ENCODE peak calls at places on chromosome 20, in seven cellular contexts. O is astrocyte; W is RWPE2; B is CD8-positive, alpha-beta T cell; X is PC-9; C is MM.1S; M is HCT116. A is an unnamed sample. For H3K4me1, the result is how much of the 10 kb centered on the place peaks cover.

GRCh38 chr20:48049171-48049570 is 263.9 kb upstream of the SULF2 start:
- DNase-seq in B (no peak), C (no peak), M (no peak), W (no peak), O (no peak), X (no peak), A (no peak)

GRCh38 chr20:13029687-13030510 is 21.1 kb downstream of the SPTLC3 start:
- DNase-seq in O (peak), X (peak), W (peak), M (peak), B (no peak), C (no peak), A (no peak)

GRCh38 chr20:13336308-13337089 is 115.4 kb downstream of the ISM1 start:
- DNase-seq in W (no peak), M (no peak), C (no peak), B (no peak), X (no peak), O (no peak), A (no peak)

GRCh38 chr20:13777171-13777601 is 7.5 kb downstream of the ESF1 start:
- DNase-seq in O (peak), W (no peak), C (no peak), X (no peak), B (no peak), M (peak), A (no peak)

GRCh38 chr20:2151805-2152727 is 50.4 kb downstream of the STK35 start:
- DNase-seq in B (no peak), C (no peak), M (no peak), O (peak), X (peak), W (no peak), A (peak)

GRCh38 chr20:61387204-61387958 is 135.3 kb downstream of the CDH4 start:
- DNase-seq in B (no peak), C (no peak), X (no peak), W (peak), M (no peak), O (peak), A (peak)

GRCh38 chr20:370151-370600 is 10.4 kb upstream of the TRIB3 start:
- DNase-seq in B (no peak), X (peak), O (no peak), C (no peak), M (no peak), W (no peak), A (no peak)

GRCh38 chr20:20211988-20212518 is 155.9 kb upstream of the INSM1 start:
- DNase-seq in B (no peak), C (no peak), O (no peak), X (no peak), M (no peak), W (no peak), A (no peak)

GRCh38 chr20:53278555-53278954 is 306.4 kb downstream of the TSHZ2 start:
- DNase-seq in O (no peak), W (no peak), C (no peak), X (no peak), M (no peak), B (no peak), A (no peak)

GRCh38 chr20:31517373-31517772 is 3.1 kb downstream of the HM13 start:
- DNase-seq in M (peak), O (peak), B (no peak), C (no peak), X (peak), W (no peak), A (peak)

GRCh38 chr20:1813101-1813529 is 82.1 kb upstream of the SIRPA start:
- DNase-seq in C (no peak), O (peak), B (no peak), M (no peak), W (no peak), X (peak), A (no peak)

GRCh38 chr20:9215539-9215938 is 146.7 kb downstream of the PLCB4 start:
- DNase-seq in C (no peak), M (peak), B (no peak), X (no peak), O (no peak), W (no peak), A (no peak)

GRCh38 chr20:39888310-39888709 is 800.7 kb downstream of the MAFB start:
- DNase-seq in B (no peak), M (no peak), W (no peak), C (no peak), O (no peak), X (no peak), A (no peak)

GRCh38 chr20:62266851-62267250 is 28.5 kb downstream of the OSBPL2 start:
- DNase-seq in C (no peak), X (no peak), O (no peak), W (no peak), M (no peak), B (no peak), A (no peak)

GRCh38 chr20:61575151-61575937 is 323.3 kb downstream of the CDH4 start:
- DNase-seq in W (no peak), C (no peak), X (no peak), M (no peak), O (no peak), B (no peak), A (no peak)

GRCh38 chr20:19758888-19759331 is 852 bp downstream of the RIN2 start:
- DNase-seq in C (no peak), X (peak), B (no peak), O (peak), W (no peak), M (no peak), A (no peak)

GRCh38 chr20:31833130-31833930 is 12.1 kb downstream of the FOXS1 start:
- DNase-seq in B (peak), X (no peak), O (no peak), M (peak), W (peak), C (peak), A (peak)

GRCh38 chr20:47453167-47453782 is 48.4 kb upstream of the NCOA3 start:
- DNase-seq in W (peak), B (no peak), O (peak), X (peak), C (peak), M (peak), A (no peak)

GRCh38 chr20:17565164-17565845 is 4.6 kb upstream of the DSTN start:
- DNase-seq in W (no peak), C (no peak), O (peak), B (no peak), X (peak), M (no peak), A (no peak)

GRCh38 chr20:46494077-46494476 is 19.3 kb downstream of the ZNF334 start:
- DNase-seq in M (no peak), X (no peak), O (no peak), B (no peak), C (no peak), W (no peak), A (no peak)

GRCh38 chr20:2762578-2763131 is 37.8 kb downstream of the CPXM1 start:
- DNase-seq in W (no peak), O (no peak), B (no peak), X (no peak), C (no peak), M (no peak), A (no peak)

GRCh38 chr20:50263831-50264230 is 73.2 kb downstream of the CEBPB start:
- DNase-seq in X (no peak), C (no peak), W (no peak), M (no peak), B (no peak), O (no peak), A (no peak)

DNA sequence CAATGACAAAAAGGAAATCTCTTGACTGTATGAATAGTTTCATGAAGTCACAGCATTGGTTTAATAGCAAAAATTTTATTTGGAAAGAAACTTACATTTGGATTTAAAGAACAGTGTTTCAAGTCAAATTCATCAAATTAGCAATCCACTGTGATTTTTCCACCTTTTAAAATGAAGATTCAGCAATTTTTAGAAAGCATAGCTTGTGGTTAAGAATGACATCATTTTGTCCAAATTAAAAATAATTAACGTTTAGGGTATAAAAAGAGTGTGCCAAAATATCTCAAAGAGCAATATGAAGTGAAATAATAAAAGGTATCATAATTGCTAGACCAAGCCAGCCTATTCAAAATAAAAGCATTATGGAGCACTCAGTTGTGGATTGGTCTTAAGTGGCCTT is 114.6 kb downstream of the PAX1 start:
- DNase-seq in X (no peak), B (no peak), C (no peak), M (no peak), O (no peak), W (no peak), A (no peak)
- TF ChIP-seq CTCF in X (no peak), B (no peak), C (no peak), M (no peak), O (no peak), W (no peak), A (no peak)

GRCh38 chr20:35738410-35739179 is 3.5 kb downstream of the RBM39 start:
- DNase-seq in O (no peak), C (no peak), X (no peak), W (no peak), B (no peak), M (no peak), A (no peak)
- H3K4me1 ChIP-seq in O (under half), C (under half), X (under half), W (half or more), B (half or more), M (under half), A (under half)

GRCh38 chr20:36745927-36746659 is at the start of gene NDRG3:
- DNase-seq in C (peak), W (peak), B (peak), O (peak), M (peak), X (peak), A (peak)
- TF ChIP-seq CTCF in C (no peak), W (peak), B (no peak), O (no peak), M (no peak), X (no peak), A (no peak)

GRCh38 chr20:33673411-33674293 is 576 bp downstream of the NECAB3 start:
- DNase-seq in M (no peak), O (no peak), C (peak), X (no peak), W (peak), B (no peak), A (no peak)

GRCh38 chr20:33670715-33671499 is 3.3 kb downstream of the NECAB3 start:
- DNase-seq in X (no peak), M (no peak), C (peak), O (no peak), W (peak), B (no peak), A (no peak)

GRCh38 chr20:33671573-33672288 is 2.5 kb downstream of the NECAB3 start:
- DNase-seq in M (no peak), O (no peak), W (peak), X (no peak), C (peak), B (no peak), A (no peak)

GRCh38 chr20:33673115-33673410 is 1.2 kb downstream of the NECAB3 start:
- DNase-seq in M (no peak), B (no peak), X (no peak), W (peak), C (peak), O (no peak), A (no peak)

GRCh38 chr20:33672426-33673114 is 1.7 kb downstream of the NECAB3 start:
- DNase-seq in O (no peak), M (no peak), B (no peak), C (peak), W (peak), X (no peak), A (no peak)
- H3K4me1 ChIP-seq in O (under half), M (under half), B (under half), C (under half), W (under half), X (under half), A (under half)

GRCh38 chr20:64222851-64223525 is 32.6 kb upstream of the PCMTD2 start:
- DNase-seq in M (no peak), B (no peak), O (peak), W (no peak), X (no peak), C (no peak), A (no peak)

GRCh38 chr20:64224344-64225165 is 31.0 kb upstream of the PCMTD2 start:
- DNase-seq in W (no peak), C (no peak), B (no peak), O (peak), M (no peak), X (peak), A (no peak)

GRCh38 chr20:64222273-64222672 is 33.3 kb upstream of the PCMTD2 start:
- DNase-seq in W (peak), O (peak), C (no peak), B (no peak), M (no peak), X (peak), A (no peak)

GRCh38 chr20:64225166-64225595 is 30.4 kb upstream of the PCMTD2 start:
- DNase-seq in B (no peak), M (no peak), C (no peak), W (no peak), O (no peak), X (no peak), A (no peak)

DNA sequence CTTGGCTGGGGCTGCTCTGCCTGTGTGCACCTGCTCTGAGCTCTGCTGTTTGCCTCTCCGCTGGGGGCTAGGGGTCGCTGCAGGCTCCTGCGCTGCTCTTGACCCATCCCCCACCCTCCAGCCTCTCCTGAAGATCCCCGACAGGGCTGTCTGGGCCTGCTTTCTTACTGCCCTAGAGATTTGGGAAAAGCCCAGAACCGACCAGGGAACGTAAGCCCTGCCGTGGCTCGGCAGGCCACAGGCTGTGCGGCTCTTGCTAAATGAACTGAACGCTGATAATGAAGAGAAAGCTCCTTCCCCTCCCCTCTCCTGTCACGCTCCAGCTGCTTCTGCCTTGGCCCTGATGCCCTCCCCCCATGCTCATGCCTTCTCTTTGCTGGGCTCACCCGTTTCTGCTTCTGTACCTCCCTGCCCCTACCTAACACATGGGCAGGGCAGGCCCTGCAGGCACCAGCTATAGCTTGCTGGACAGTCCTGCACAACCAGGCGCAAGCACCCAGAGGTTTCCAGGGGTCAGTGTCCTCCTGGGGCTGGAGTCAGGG is 32.0 kb upstream of the PCMTD2 start:
- DNase-seq in B (no peak), X (no peak), M (no peak), O (peak), C (no peak), W (no peak), A (peak)
- TF ChIP-seq CTCF in B (no peak), X (no peak), M (no peak), O (peak), C (no peak), W (no peak), A (peak)

DNA sequence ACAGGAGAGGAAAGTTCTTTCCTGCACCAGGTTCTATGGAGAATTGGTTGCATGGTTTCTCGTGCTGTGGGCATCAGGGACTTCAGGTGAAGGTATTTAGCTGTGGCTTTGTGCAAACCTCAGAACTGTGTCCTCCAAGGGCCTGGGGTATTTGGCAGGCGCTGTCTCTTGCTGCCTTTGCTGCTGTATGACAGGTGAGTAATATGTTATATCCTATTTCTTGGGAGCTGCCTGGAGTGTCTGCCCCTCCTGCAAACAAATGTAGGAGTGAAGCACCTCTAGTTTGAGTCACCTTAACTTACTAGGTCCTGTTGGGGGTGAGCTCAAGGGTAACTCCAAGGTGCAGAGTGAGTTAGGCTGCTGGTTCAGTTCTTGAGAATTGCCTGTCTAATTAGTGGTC is 177.7 kb upstream of the RNF24 start:
- DNase-seq in C (no peak), O (no peak), W (no peak), B (no peak), X (peak), M (no peak), A (no peak)
- H3K4me1 ChIP-seq in C (under half), O (under half), W (under half), B (under half), X (under half), M (under half), A (under half)

DNA sequence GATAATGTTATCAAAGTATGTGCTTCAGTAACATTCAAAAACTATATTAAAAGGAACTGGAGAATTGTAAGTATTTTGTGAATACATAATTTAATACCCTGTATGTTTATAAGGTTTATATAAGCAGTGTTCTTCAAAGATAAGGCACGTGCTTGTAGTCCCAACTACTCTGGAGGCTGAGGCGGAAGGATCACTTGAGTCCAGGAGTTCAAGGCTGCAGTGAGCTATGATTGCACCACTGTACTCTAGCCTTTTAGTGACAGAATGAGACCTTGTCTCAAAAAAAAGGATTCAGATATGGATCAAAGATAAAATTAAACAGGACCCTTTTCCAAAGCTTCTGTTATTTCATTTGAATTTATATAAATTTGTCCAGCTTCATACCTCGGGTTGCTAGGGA is 17.2 kb downstream of the CSE1L start:
- DNase-seq in M (no peak), W (no peak), C (no peak), B (no peak), X (no peak), O (no peak), A (no peak)
- TF ChIP-seq CTCF in M (no peak), W (no peak), C (no peak), B (no peak), X (no peak), O (no peak), A (no peak)

DNA sequence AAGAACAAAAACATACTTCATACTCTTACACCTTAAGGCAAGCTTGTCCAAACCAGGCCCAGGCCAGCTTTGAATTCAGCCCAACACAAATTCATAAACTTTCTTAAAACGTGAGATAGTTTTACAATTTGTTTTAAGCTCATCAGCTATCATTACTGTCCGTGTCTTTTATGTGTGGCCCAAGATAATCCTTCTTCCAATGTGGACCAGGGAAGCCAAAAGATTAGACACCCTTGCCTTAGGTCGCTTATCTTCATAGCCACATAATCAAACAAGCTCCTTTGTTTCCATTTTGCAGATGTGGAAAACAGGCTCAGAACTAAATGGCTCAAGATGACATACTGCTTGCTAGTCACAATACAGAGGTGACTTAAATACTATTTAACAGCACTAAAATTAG is 6.0 kb downstream of the SALL4 start:
- DNase-seq in O (no peak), M (no peak), W (no peak), C (no peak), X (no peak), B (no peak), A (no peak)
- H3K4me1 ChIP-seq in O (under half), M (under half), W (under half), C (under half), X (under half), B (under half), A (under half)

GRCh38 chr20:25318471-25319240 is 70.8 kb downstream of the PYGB start:
- DNase-seq in W (no peak), B (no peak), O (no peak), M (no peak), X (no peak), C (peak), A (no peak)
- TF ChIP-seq CTCF in W (no peak), B (no peak), O (no peak), M (no peak), X (no peak), C (no peak), A (no peak)

GRCh38 chr20:57500941-57501340 is 24.0 kb downstream of the CTCFL start:
- DNase-seq in O (no peak), M (no peak), B (no peak), X (no peak), W (no peak), C (no peak), A (no peak)

GRCh38 chr20:57502331-57502700 is 22.6 kb downstream of the CTCFL start:
- DNase-seq in C (no peak), W (no peak), X (no peak), B (no peak), O (no peak), M (no peak), A (no peak)

GRCh38 chr20:57503035-57503658 is 21.8 kb downstream of the CTCFL start:
- DNase-seq in C (no peak), W (no peak), X (no peak), O (no peak), B (no peak), M (no peak), A (no peak)

GRCh38 chr20:57500235-57500634 is 24.7 kb downstream of the CTCFL start:
- DNase-seq in X (no peak), B (no peak), W (no peak), O (no peak), C (peak), M (no peak), A (no peak)

DNA sequence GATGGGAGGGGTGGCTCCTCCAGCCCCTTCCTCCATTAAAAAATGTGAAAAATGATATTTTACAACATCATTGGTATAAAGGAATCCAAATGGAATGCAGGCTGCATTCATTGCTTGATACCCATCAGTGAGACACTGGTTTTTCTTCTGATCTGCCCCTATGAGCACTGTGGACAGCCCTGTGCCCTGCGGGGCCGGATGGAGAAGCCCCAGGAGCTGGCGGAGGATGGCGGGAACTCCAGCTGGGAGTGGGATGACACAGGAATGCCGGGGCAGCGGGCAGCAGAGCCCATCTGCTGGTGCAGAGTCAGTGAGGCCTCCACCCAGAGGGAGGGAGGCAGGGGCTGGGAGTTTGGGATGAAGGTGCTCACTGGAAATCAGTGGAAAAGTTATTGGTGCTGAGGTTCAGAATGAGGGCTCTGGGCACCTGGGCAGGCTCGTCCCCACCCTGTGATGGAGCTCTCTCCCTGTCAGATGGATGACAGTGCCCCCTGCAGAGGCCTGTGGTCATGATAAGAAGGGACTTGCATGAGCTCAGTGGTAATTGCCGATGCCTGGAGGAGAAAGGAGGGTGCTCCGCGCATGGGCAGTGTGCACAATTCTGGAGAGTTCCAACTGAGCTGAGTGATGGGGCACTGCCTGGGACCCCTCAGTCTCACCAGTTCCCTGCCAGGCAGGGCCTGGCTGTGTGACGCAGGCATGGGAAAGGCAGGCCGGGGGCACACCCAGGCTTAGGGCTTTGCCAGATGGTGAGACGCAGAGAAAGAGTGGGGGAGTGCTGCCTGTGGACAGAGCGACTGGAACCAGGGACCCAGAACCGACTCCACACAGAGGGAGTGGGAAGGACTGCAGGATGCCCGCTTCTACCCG is 23.2 kb downstream of the CTCFL start:
- DNase-seq in B (no peak), C (no peak), X (peak), M (no peak), W (no peak), O (no peak), A (peak)
- H3K4me1 ChIP-seq in B (under half), C (under half), X (under half), M (under half), W (under half), O (under half), A (under half)

A was measured in BE2C.